ENCODE peak calls at places on chromosomes 13 and 19, in six cellular contexts. H, Q, M, S, T and X are unnamed samples.
A peak's percentile ranks its signal among the peaks of the same experiment; 100 is the strongest.

GRCh38 chr13:97212540-97213146 is 9.5 kb upstream of the MBNL2 start:
- DNase-seq in T (peak; percentile 52), S (no peak), M (no peak), Q (peak; percentile 49), H (peak; percentile 35), X (peak; percentile 46)

GRCh38 chr19:47542030-47542475 is 27.2 kb upstream of the NAPA start:
- DNase-seq in H (no peak), M (no peak), T (no peak), S (no peak), Q (peak; percentile 59), X (no peak)

GRCh38 chr19:46271488-46272197 is 25.2 kb upstream of the HIF3A start:
- DNase-seq in H (no peak), Q (peak; percentile 70), T (peak; percentile 97), S (no peak), M (no peak), X (peak; percentile 97)

GRCh38 chr13:107202371-107203023 is 634.6 kb upstream of the ARGLU1 start:
- DNase-seq in H (no peak), Q (peak; percentile 61), T (peak; percentile 16), M (no peak), S (no peak), X (peak; percentile 16)

GRCh38 chr19:32798201-32798600 is 71.4 kb downstream of the SLC7A9 start:
- DNase-seq in S (no peak), Q (no peak), T (no peak), H (no peak), M (no peak), X (no peak)

GRCh38 chr13:20331419-20331818 is 99.3 kb upstream of the GJB6 start:
- DNase-seq in S (no peak), H (no peak), Q (no peak), T (no peak), M (no peak), X (no peak)

GRCh38 chr13:99984463-99985242 is 3.1 kb downstream of the ZIC2 start:
- DNase-seq in H (no peak), S (no peak), M (no peak), Q (no peak), T (peak; percentile 67), X (peak; percentile 32)

GRCh38 chr19:13887529-13887928 is 10.6 kb downstream of the NANOS3 start:
- DNase-seq in S (no peak), H (no peak), Q (peak; percentile 15), T (no peak), M (no peak), X (no peak)